ENCODE peak calls at places on chromosome 17, in eight cellular contexts. S is ovary, C is A549, X is IMR-90, R is Peyer's patch, A is body of pancreas, D is GM12878, E is adrenal gland. J is an unnamed sample.

GRCh38 chr17:65027305-65027704 is 29.2 kb downstream of the GNA13 start:
- DNase-seq in S (no peak), C (peak; percentile 74), X (peak; percentile 83), R (no peak), A (no peak), D (peak; percentile 45), E (no peak), J (no peak)

GRCh38 chr17:11980813-11981212 is 16.5 kb downstream of the ZNF18 start:
- DNase-seq in S (no peak), C (no peak), X (no peak), R (no peak), A (no peak), D (no peak), E (no peak), J (no peak)

GRCh38 chr17:68035131-68035522 is 408 bp upstream of the KPNA2 start:
- DNase-seq in S (peak; percentile 88), C (no peak), X (no peak), R (peak; percentile 96), A (peak; percentile 96), D (no peak), E (peak; percentile 91), J (peak; percentile 95)

GRCh38 chr17:2931426-2931825 is 132.0 kb downstream of the OR1D5 start:
- DNase-seq in S (no peak), C (no peak), X (no peak), R (no peak), A (no peak), D (no peak), E (no peak), J (no peak)

GRCh38 chr17:77462101-77462500 is 321.3 kb downstream of the SEC14L1 start:
- DNase-seq in S (no peak), C (no peak), X (no peak), R (no peak), A (no peak), D (peak; percentile 84), E (no peak), J (no peak)

GRCh38 chr17:48499248-48499647 is 31.6 kb downstream of the HOXB1 start:
- DNase-seq in S (no peak), C (no peak), X (peak; percentile 72), R (no peak), A (no peak), D (no peak), E (no peak), J (no peak)

GRCh38 chr17:27535178-27535928 is 79.1 kb downstream of the KSR1 start:
- DNase-seq in S (no peak), C (no peak), X (peak; percentile 44), R (no peak), A (no peak), D (no peak), E (peak; percentile 11), J (no peak)

GRCh38 chr17:45004388-45004787 is 36.3 kb upstream of the C1QL1 start:
- DNase-seq in S (no peak), C (no peak), X (no peak), R (no peak), A (no peak), D (no peak), E (no peak), J (no peak)

GRCh38 chr17:10099051-10099571 is 99.3 kb downstream of the GAS7 start:
- DNase-seq in S (no peak), C (no peak), X (peak; percentile 57), R (no peak), A (no peak), D (no peak), E (no peak), J (no peak)

GRCh38 chr17:17911003-17911613 is 61.1 kb downstream of the TOM1L2 start:
- DNase-seq in S (no peak), C (no peak), X (no peak), R (no peak), A (no peak), D (no peak), E (peak; percentile 26), J (no peak)

GRCh38 chr17:17672453-17673368 is 8.5 kb upstream of the RAI1 start:
- DNase-seq in S (no peak), C (no peak), X (no peak), R (no peak), A (no peak), D (no peak), E (no peak), J (no peak)

GRCh38 chr17:8377422-8377821 is 918 bp upstream of the KRABD2 start:
- DNase-seq in S (no peak), C (no peak), X (no peak), R (no peak), A (no peak), D (no peak), E (no peak), J (no peak)

GRCh38 chr17:66647391-66647983 is 187.4 kb upstream of the CACNG5 start:
- DNase-seq in S (no peak), C (no peak), X (no peak), R (peak; percentile 53), A (no peak), D (no peak), E (no peak), J (no peak)

DNA sequence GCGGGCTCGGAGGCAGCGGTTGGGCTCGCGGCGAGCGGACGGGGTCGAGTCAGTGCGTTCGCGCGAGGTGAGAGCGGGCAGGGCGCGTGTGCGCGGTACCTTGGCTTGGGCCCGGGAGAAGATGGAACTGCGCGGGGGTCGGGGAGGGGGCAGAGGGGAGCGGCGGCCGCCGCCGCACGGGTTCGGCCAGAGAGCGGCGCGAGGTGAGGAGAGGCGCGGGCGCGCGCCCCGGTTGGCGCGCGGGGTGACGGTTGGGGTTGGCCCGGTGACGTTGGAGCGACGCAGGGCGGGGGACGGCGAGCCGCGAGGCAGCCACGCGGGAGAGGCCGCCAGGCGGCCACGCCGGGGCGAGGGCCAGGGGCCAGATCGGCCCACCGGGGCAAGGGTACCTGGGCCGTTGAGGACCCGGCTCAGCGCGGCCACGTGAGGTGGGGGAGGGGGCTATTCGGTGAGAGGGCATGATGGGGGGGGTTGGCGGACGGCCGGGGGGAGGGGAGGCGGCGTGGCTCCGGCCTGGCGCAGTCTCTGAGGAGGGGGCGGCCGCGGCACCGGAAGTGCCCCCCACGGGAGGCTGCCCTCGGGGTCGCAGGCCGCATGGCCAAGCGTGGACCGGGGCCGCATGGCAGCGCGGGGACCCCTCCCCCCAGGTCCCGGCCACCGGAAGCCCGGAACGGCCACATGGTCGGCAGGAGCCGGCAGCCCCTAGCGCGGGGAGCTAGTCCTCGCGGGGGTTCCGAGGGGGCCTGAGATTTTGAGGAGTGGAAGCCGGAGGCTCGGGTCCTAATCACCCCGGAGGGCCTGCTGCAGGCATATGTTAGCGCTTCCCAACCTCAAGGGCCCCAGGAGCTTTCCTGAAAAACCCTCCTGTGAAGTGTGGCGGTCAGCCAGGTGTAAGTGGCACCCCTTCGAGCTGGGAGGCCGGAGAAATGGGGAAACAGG is 527 bp downstream of the EIF5A start:
- DNase-seq in S (peak; percentile 51), C (peak; percentile 52), X (peak; percentile 34), R (peak; percentile 79), A (peak; percentile 47), D (no peak), E (peak; percentile 68), J (peak; percentile 56)
- TF ChIP-seq POLR2A in S (no peak), C (no peak), X (no peak), R (no peak), A (no peak), D (peak; percentile 58), E (no peak), J (peak; percentile 63)

DNA sequence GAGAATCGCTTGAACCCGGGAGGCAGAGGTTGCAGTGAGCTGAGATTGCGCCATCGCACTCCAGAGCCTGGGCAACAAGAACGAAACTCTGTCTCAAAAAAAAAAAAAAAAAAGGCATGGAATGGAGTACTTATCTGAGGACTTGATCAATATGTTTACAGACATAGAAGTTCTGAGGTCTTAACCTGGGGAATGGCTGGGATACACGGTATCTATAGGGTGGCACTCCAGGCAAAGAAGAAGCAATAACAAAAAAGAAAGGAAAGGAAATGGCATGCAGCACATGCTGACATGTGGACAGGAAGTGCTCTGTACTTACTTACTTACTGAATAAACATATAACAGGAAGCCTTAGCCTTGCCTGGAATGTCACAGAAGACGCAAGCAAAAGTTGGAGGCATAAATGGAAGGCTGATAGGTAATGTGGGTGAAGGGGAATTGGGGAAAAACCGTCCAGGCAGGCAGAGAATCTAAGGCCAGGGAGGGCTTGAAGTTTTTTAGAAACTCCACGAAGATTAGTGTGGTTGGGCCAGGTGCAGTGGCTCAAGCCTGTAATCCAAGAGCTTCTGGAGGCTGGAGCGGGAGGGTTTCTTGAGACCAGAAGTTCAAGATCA is 10.1 kb upstream of the SPOP start:
- DNase-seq in S (no peak), C (no peak), X (peak; percentile 61), R (no peak), A (no peak), D (no peak), E (no peak), J (no peak)
- TF ChIP-seq POLR2A in S (no peak), C (no peak), X (no peak), R (no peak), A (no peak), D (no peak), E (no peak), J (no peak)

GRCh38 chr17:36597229-36597628 is 4.2 kb upstream of the MRM1 start:
- DNase-seq in S (no peak), C (no peak), X (no peak), R (peak; percentile 83), A (no peak), D (no peak), E (no peak), J (no peak)

GRCh38 chr17:36599546-36600250 is 1.7 kb upstream of the MRM1 start:
- DNase-seq in S (no peak), C (no peak), X (no peak), R (no peak), A (no peak), D (no peak), E (no peak), J (no peak)

GRCh38 chr17:36600477-36600876 is 906 bp upstream of the MRM1 start:
- DNase-seq in S (no peak), C (no peak), X (no peak), R (no peak), A (no peak), D (no peak), E (no peak), J (no peak)

GRCh38 chr17:36597866-36598777 is 3.3 kb upstream of the MRM1 start:
- DNase-seq in S (no peak), C (no peak), X (no peak), R (no peak), A (no peak), D (no peak), E (no peak), J (no peak)

GRCh38 chr17:36598951-36599401 is 2.4 kb upstream of the MRM1 start:
- DNase-seq in S (no peak), C (no peak), X (no peak), R (peak; percentile 84), A (no peak), D (no peak), E (no peak), J (no peak)
- TF ChIP-seq POLR2A in S (no peak), C (no peak), X (no peak), R (peak; percentile 85), A (no peak), D (no peak), E (no peak), J (no peak)

DNA sequence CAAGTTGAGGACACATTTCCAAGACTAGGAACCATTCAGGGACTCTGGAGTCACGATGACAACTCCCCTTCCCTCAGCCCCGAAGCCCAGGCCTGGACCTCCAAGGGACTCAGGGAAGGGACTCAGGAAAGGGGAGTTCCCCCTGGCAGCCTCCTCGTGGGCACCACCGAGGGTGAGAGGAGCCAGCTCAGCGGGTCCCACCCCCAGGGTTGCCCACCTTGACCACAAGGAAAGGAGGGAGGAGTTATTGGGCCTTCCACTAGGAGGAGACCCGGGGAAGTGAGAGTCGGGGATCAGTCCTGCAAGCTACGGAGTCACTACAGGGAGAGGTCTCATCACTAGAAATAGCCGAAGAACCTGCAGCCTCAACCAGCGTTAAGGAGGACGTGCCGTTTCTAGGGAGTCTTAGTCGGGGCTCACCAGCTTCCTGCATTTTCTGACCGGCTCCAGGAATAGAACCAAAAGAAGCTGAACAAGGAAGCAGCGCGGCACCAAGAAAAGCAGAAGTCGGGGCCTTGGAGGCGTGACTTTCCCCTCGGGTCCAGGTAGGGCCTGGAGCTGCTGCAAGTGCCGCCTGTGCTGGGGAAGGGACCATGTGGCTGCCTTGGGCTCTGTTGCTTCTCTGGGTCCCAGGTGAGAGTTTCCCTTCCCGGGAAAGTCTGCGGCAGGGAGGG is at the start of gene CD300A:
- DNase-seq in S (no peak), C (no peak), X (no peak), R (no peak), A (no peak), D (no peak), E (no peak), J (no peak)
- TF ChIP-seq POLR2A in S (no peak), C (no peak), X (no peak), R (no peak), A (no peak), D (peak; percentile 72), E (no peak), J (no peak)